ENCODE peak calls at places on chromosome 11, in five cellular contexts. W is naive thymus-derived CD4-positive, alpha-beta T cell; Y is CD8-positive, alpha-beta T cell; Z is Caco-2; Q is thoracic aorta. F is an unnamed sample.

GRCh38 chr11:61524446-61524845 is 15.9 kb downstream of the LRRC10B start:
- DNase-seq in W (no peak), Y (no peak), Z (no peak), Q (no peak), F (no peak)

GRCh38 chr11:95647805-95648379 is 141.7 kb downstream of the FAM76B start:
- DNase-seq in W (no peak), Y (no peak), Z (no peak), Q (no peak), F (no peak)

GRCh38 chr11:62726156-62727006 is 876 bp downstream of the HNRNPUL2 start:
- DNase-seq in W (no peak), Y (no peak), Z (no peak), Q (no peak), F (no peak)

GRCh38 chr11:118648291-118648690 is 31.2 kb downstream of the TREH start:
- DNase-seq in W (no peak), Y (no peak), Z (no peak), Q (no peak), F (no peak)

GRCh38 chr11:31477528-31478255 is 31.7 kb downstream of the IMMP1L start:
- DNase-seq in W (no peak), Y (no peak), Z (no peak), Q (no peak), F (no peak)

GRCh38 chr11:22656128-22656527 is 10.3 kb upstream of the GAS2 start:
- DNase-seq in W (no peak), Y (no peak), Z (no peak), Q (no peak), F (no peak)

GRCh38 chr11:112013501-112014164 is 11.6 kb upstream of the DLAT start:
- DNase-seq in W (no peak), Y (no peak), Z (no peak), Q (no peak), F (no peak)

GRCh38 chr11:33842236-33842915 is 49.5 kb downstream of the LMO2 start:
- DNase-seq in W (no peak), Y (no peak), Z (no peak), Q (no peak), F (no peak)

GRCh38 chr11:130141561-130142341 is 17.8 kb upstream of the ST14 start:
- DNase-seq in W (no peak), Y (no peak), Z (peak; percentile 43), Q (no peak), F (no peak)

GRCh38 chr11:10461276-10461790 is 6.3 kb downstream of the AMPD3 start:
- DNase-seq in W (no peak), Y (no peak), Z (no peak), Q (no peak), F (no peak)

GRCh38 chr11:10457901-10458300 is 2.8 kb downstream of the AMPD3 start:
- DNase-seq in W (no peak), Y (no peak), Z (no peak), Q (no peak), F (no peak)

GRCh38 chr11:10459029-10459970 is 4.2 kb downstream of the AMPD3 start:
- DNase-seq in W (peak; percentile 51), Y (peak; percentile 40), Z (no peak), Q (no peak), F (peak; percentile 76)

GRCh38 chr11:10456519-10456918 is 1.5 kb downstream of the AMPD3 start:
- DNase-seq in W (no peak), Y (no peak), Z (no peak), Q (no peak), F (no peak)

GRCh38 chr11:10460611-10461275 is 5.7 kb downstream of the AMPD3 start:
- DNase-seq in W (no peak), Y (no peak), Z (no peak), Q (no peak), F (no peak)
- H3K4me1 ChIP-seq in W (peaks cover 34% of the 10 kb centered on the region), Y (peaks cover 34% of the 10 kb centered on the region), Z (peaks cover 12% of the 10 kb centered on the region), Q (no peaks in the 10 kb centered on the region), F (peaks cover 38% of the 10 kb centered on the region)

DNA sequence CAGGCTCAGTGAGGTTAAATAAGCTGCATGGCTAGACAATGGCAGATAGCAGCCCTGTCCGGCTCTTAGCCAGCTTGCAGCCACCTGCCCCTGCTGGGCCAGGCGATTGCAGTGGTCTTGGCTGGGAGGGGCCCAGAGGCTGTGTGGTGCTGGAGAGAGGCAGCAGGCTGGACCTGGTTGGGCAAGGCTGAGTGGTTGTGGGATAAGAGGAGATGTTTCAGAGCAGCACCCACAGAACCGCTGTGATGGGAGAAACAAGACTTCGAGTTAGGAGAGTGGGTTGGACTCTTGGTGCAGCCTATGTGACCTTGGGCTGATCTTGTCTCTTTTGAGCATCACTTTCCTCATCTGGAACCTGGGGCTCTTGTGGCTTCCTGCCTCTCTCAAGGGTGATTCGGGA is 25.5 kb downstream of the PTPRJ start:
- DNase-seq in W (peak; percentile 58), Y (no peak), Z (no peak), Q (no peak), F (no peak)
- H3K4me1 ChIP-seq in W (peaks cover 65% of the 10 kb centered on the region), Y (peaks cover 67% of the 10 kb centered on the region), Z (peaks cover 4% of the 10 kb centered on the region), Q (peaks cover 29% of the 10 kb centered on the region), F (peaks cover 68% of the 10 kb centered on the region)

GRCh38 chr11:57321996-57322880 is 2.5 kb downstream of the TNKS1BP1 start:
- DNase-seq in W (no peak), Y (no peak), Z (peak; percentile 65), Q (peak; percentile 89), F (no peak)

GRCh38 chr11:57324154-57324885 is 432 bp downstream of the TNKS1BP1 start:
- DNase-seq in W (peak; percentile 32), Y (no peak), Z (peak; percentile 67), Q (no peak), F (no peak)

GRCh38 chr11:57324886-57325734 is at the start of gene TNKS1BP1:
- DNase-seq in W (peak; percentile 92), Y (peak; percentile 84), Z (peak; percentile 99), Q (peak; percentile 93), F (peak; percentile 79)

GRCh38 chr11:57322881-57323467 is 1.8 kb downstream of the TNKS1BP1 start:
- DNase-seq in W (no peak), Y (no peak), Z (no peak), Q (no peak), F (no peak)

DNA sequence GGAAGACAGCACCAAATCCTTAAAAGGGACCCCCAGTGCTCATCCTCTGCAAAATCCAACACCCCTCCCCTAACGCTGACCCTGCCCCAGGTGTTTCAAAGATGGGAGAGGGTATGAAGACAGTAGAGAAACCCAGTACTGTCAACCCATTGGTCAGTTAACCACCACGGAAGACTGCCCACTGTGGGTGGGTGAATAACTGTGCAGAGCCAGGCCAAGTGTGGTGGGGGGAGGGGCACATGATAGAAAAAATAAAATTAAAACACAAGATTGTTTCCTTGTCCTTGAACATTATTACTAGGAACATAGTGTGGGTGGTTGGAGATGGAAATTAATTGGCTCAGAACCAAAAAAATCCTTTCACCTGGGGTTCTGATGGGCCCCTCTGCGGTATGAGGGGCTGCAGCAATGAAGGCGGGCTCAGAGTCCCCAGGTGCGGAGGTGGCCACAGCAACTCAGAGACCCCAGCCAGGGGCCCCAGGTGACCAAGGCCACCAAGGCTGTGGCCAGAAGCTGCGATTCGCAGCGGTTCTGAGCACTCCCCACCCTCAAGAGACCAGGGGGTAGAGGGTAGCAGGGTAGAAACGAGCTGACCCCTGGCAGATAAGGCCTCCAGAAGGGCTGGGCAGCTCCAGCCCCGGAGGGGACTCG is 1.1 kb downstream of the TNKS1BP1 start:
- DNase-seq in W (no peak), Y (no peak), Z (no peak), Q (no peak), F (no peak)
- H3K4me1 ChIP-seq in W (peaks cover 14% of the 10 kb centered on the region), Y (peaks cover 29% of the 10 kb centered on the region), Z (peaks cover 52% of the 10 kb centered on the region), Q (peaks cover 10% of the 10 kb centered on the region), F (peaks cover 16% of the 10 kb centered on the region)

DNA sequence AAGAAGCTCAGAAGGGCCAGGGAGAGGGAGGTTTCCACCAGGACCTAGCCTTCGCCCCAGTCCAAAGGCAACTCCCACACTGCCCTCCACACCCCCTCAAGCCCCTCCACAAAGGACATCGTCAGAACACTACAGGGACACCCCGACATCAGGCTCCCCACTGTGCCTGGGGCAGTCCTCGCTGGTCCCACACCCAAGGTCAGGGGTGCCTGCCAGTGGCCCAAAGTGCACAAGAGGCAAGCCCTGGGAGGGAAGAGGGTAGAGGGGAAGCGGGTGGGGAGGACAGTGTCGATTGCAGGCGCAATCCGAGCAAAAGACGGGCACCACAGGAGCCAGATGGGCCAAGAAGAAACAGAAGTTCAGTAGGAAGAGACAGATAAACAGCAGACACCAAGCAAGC is 35.6 kb upstream of the JAM3 start:
- DNase-seq in W (no peak), Y (no peak), Z (no peak), Q (no peak), F (no peak)
- H3K4me1 ChIP-seq in W (peaks cover 52% of the 10 kb centered on the region), Y (peaks cover 78% of the 10 kb centered on the region), Z (peaks cover 3% of the 10 kb centered on the region), Q (peaks cover 10% of the 10 kb centered on the region), F (peaks cover 26% of the 10 kb centered on the region)

GRCh38 chr11:47186937-47187681 is 875 bp upstream of the PACSIN3 start:
- DNase-seq in W (peak; percentile 47), Y (no peak), Z (peak; percentile 81), Q (no peak), F (no peak)

GRCh38 chr11:47186076-47186936 is at the start of gene PACSIN3:
- DNase-seq in W (peak; percentile 66), Y (no peak), Z (peak; percentile 71), Q (no peak), F (no peak)

GRCh38 chr11:47184711-47185304 is 1.4 kb downstream of the PACSIN3 start:
- DNase-seq in W (no peak), Y (no peak), Z (no peak), Q (no peak), F (no peak)

GRCh38 chr11:47183969-47184368 is 2.3 kb downstream of the PACSIN3 start:
- DNase-seq in W (no peak), Y (no peak), Z (no peak), Q (no peak), F (no peak)

GRCh38 chr11:47185305-47186075 is 744 bp downstream of the PACSIN3 start:
- DNase-seq in W (no peak), Y (no peak), Z (peak; percentile 68), Q (no peak), F (no peak)
- H3K4me1 ChIP-seq in W (peaks cover 7% of the 10 kb centered on the region), Y (peaks cover 16% of the 10 kb centered on the region), Z (peaks cover 30% of the 10 kb centered on the region), Q (peaks cover 22% of the 10 kb centered on the region), F (peaks cover 11% of the 10 kb centered on the region)

GRCh38 chr11:1762537-1763302 is 1.0 kb downstream of the CTSD start:
- DNase-seq in W (no peak), Y (no peak), Z (no peak), Q (no peak), F (no peak)
- H3K4me1 ChIP-seq in W (peaks cover 52% of the 10 kb centered on the region), Y (peaks cover 62% of the 10 kb centered on the region), Z (peaks cover 7% of the 10 kb centered on the region), Q (peaks cover 45% of the 10 kb centered on the region), F (peaks cover 59% of the 10 kb centered on the region)

DNA sequence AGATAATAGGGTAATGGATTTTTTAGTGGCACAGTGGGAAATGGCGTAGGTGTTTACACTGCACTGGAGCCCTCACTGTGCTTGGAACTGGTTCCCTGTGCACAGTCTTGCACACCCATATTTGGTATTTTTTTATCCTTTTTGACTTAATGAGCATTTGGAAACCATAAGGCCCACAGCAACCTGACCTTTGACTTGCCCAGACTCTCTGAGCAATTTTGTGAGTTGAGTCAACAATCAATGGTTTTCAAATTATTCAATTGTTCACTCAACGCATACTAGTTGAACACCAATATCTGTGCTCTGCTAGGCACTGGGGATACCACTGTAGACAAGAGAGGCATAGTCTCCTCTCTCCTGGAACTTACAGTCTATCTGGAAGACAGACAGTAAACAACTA is 14.3 kb downstream of the CD44 start:
- DNase-seq in W (no peak), Y (no peak), Z (no peak), Q (no peak), F (no peak)
- H3K4me1 ChIP-seq in W (peaks cover 98% of the 10 kb centered on the region), Y (peaks cover 97% of the 10 kb centered on the region), Z (peaks cover 35% of the 10 kb centered on the region), Q (peaks cover 22% of the 10 kb centered on the region), F (peaks cover 86% of the 10 kb centered on the region)

F was measured in effector memory CD4-positive, alpha-beta T cell.